ENCODE peak calls at places on chromosome 11, in nine cellular contexts. N, X, A, K, U, G, F, J and Z are unnamed samples.

GRCh38 chr11:75499423-75500305 is 26.1 kb downstream of the GDPD5 start:
- DNase-seq in N (no peak), X (peak; percentile 47), A (no peak), K (no peak), U (peak; percentile 81), G (peak; percentile 93), F (peak; percentile 97), J (no peak), Z (peak; percentile 84)

GRCh38 chr11:4539603-4540219 is 5.3 kb upstream of the OR52M1 start:
- DNase-seq in N (peak; percentile 73), X (peak; percentile 39), A (peak; percentile 75), K (no peak), U (no peak), G (peak; percentile 31), F (no peak), J (peak; percentile 70), Z (peak; percentile 45)

GRCh38 chr11:925496-926301 is at the start of gene AP2A2:
- DNase-seq in N (peak; percentile 92), X (peak; percentile 87), A (peak; percentile 97), K (peak; percentile 78), U (peak; percentile 88), G (peak; percentile 88), F (peak; percentile 76), J (peak; percentile 96), Z (peak; percentile 64)

GRCh38 chr11:57792060-57792541 is 30.5 kb downstream of the CTNND1 start:
- DNase-seq in N (peak; percentile 68), X (peak; percentile 72), A (peak; percentile 96), K (no peak), U (no peak), G (peak; percentile 42), F (peak; percentile 67), J (peak; percentile 93), Z (peak; percentile 43)

GRCh38 chr11:73273246-73273890 is 1.2 kb downstream of the P2RY6 start:
- DNase-seq in N (peak; percentile 15), X (no peak), A (no peak), K (no peak), U (no peak), G (no peak), F (no peak), J (peak; percentile 13), Z (no peak)

GRCh38 chr11:36619502-36619901 is 21.5 kb upstream of the RAG2 start:
- DNase-seq in N (no peak), X (no peak), A (no peak), K (no peak), U (no peak), G (no peak), F (no peak), J (no peak), Z (no peak)

GRCh38 chr11:75259711-75260110 is 19.1 kb downstream of the TPBGL start:
- DNase-seq in N (no peak), X (no peak), A (peak; percentile 47), K (peak; percentile 7), U (no peak), G (no peak), F (no peak), J (peak; percentile 31), Z (no peak)

GRCh38 chr11:86046111-86046510 is 22.8 kb downstream of the PICALM start:
- DNase-seq in N (no peak), X (no peak), A (no peak), K (no peak), U (no peak), G (no peak), F (peak; percentile 26), J (no peak), Z (no peak)

GRCh38 chr11:43377380-43377779 is 18.7 kb downstream of the TTC17 start:
- DNase-seq in N (no peak), X (no peak), A (no peak), K (no peak), U (no peak), G (no peak), F (no peak), J (no peak), Z (no peak)

GRCh38 chr11:56375324-56375723 is at the start of gene OR8U1:
- DNase-seq in N (no peak), X (no peak), A (no peak), K (no peak), U (no peak), G (no peak), F (no peak), J (no peak), Z (no peak)

GRCh38 chr11:109791337-109791736 is 301.9 kb upstream of the ZC3H12C start:
- DNase-seq in N (no peak), X (no peak), A (no peak), K (no peak), U (no peak), G (no peak), F (no peak), J (no peak), Z (no peak)

DNA sequence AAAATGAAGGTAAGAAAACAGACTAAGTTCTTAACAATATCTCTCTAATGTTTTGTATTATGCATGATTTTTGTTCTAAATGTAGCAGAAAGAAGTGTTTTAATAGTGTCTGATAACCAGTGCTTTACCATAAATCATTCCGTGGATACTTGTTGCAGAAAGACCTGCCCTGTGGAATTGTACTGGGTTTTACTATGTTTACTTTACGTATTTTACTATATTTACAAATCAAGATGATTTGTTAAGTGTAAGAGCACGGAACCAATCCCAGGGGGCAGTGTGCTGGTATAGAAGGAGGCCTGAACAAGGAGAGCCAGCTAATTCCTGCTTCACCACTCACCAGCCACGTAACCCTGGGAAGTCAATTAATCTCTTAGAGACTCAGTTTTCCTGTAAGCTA is 1.4 kb downstream of the HTR3B start:
- DNase-seq in N (peak; percentile 30), X (no peak), A (no peak), K (no peak), U (no peak), G (peak; percentile 55), F (no peak), J (no peak), Z (no peak)
- H3K4me3 ChIP-seq in N (no peak overlapping the region), X (no peak overlapping the region), A (no peak overlapping the region), K (no peak overlapping the region), U (no peak overlapping the region), G (no peak overlapping the region), F (no peak overlapping the region), J (no peak overlapping the region), Z (no peak overlapping the region)

GRCh38 chr11:35389897-35390462 is 29.4 kb downstream of the SLC1A2 start:
- DNase-seq in N (no peak), X (no peak), A (no peak), K (no peak), U (no peak), G (no peak), F (no peak), J (no peak), Z (no peak)
- H3K27ac ChIP-seq in N (peak overlapping the region; percentile 75), X (no peak overlapping the region), A (no peak overlapping the region), K (no peak overlapping the region), U (peak overlapping the region; percentile 7), G (no peak overlapping the region), F (no peak overlapping the region), J (peak overlapping the region; percentile 34), Z (no peak overlapping the region)

GRCh38 chr11:45405916-45406670 is 120.0 kb upstream of the SYT13 start:
- DNase-seq in N (peak; percentile 11), X (no peak), A (no peak), K (no peak), U (no peak), G (peak; percentile 42), F (no peak), J (peak; percentile 37), Z (peak; percentile 16)
- TF ChIP-seq CTCF in N (no peak), X (no peak), A (no peak), K (peak; percentile 56), U (peak; percentile 9), G (peak; percentile 11), F (peak; percentile 56), J (peak; percentile 32), Z (peak; percentile 48)

GRCh38 chr11:65152157-65152556 is 17.8 kb upstream of the SYVN1 start:
- DNase-seq in N (no peak), X (no peak), A (no peak), K (no peak), U (no peak), G (no peak), F (no peak), J (no peak), Z (no peak)

GRCh38 chr11:65150513-65151271 is 16.4 kb upstream of the SYVN1 start:
- DNase-seq in N (peak; percentile 86), X (peak; percentile 89), A (peak; percentile 82), K (peak; percentile 54), U (peak; percentile 73), G (peak; percentile 64), F (peak; percentile 82), J (peak; percentile 93), Z (peak; percentile 93)

GRCh38 chr11:65148657-65149056 is 14.3 kb upstream of the SYVN1 start:
- DNase-seq in N (no peak), X (no peak), A (peak; percentile 39), K (no peak), U (no peak), G (no peak), F (no peak), J (no peak), Z (no peak)

GRCh38 chr11:65147352-65148075 is 13.2 kb upstream of the SYVN1 start:
- DNase-seq in N (no peak), X (no peak), A (no peak), K (no peak), U (no peak), G (no peak), F (no peak), J (no peak), Z (no peak)

GRCh38 chr11:65151500-65151899 is 17.2 kb upstream of the SYVN1 start:
- DNase-seq in N (no peak), X (no peak), A (no peak), K (no peak), U (no peak), G (no peak), F (no peak), J (no peak), Z (no peak)
- H3K4me3 ChIP-seq in N (no peak overlapping the region), X (no peak overlapping the region), A (no peak overlapping the region), K (no peak overlapping the region), U (no peak overlapping the region), G (no peak overlapping the region), F (no peak overlapping the region), J (no peak overlapping the region), Z (no peak overlapping the region)